ENCODE peak calls at places on chromosomes 7 and 10, in nine cellular contexts. One of them, this sample, is unnamed.

GRCh38 chr10:42454313-42454712 is 184.1 kb downstream of the ZNF33B start:
- DNase-seq in uterus: no peak
- DNase-seq in bronchial epithelial cell: no peak
- DNase-seq in epithelial cell of esophagus: no peak
- DNase-seq in body of pancreas: no peak
- DNase-seq in endodermal cell: no peak
- DNase-seq in tibial artery: no peak
- DNase-seq in heart left ventricle: no peak
- DNase-seq in cardiac fibroblast: no peak
- DNase-seq in this sample: no peak

GRCh38 chr10:45001382-45002148 is 842 bp downstream of the ZNF22 start:
- DNase-seq in bronchial epithelial cell: peak
- DNase-seq in uterus: peak
- DNase-seq in endodermal cell: peak
- DNase-seq in epithelial cell of esophagus: peak
- DNase-seq in heart left ventricle: peak
- DNase-seq in body of pancreas: peak
- DNase-seq in tibial artery: peak
- DNase-seq in cardiac fibroblast: peak
- DNase-seq in this sample: peak

GRCh38 chr10:131092416-131092815 is 219.1 kb downstream of the TCERG1L start:
- DNase-seq in body of pancreas: no peak
- DNase-seq in uterus: no peak
- DNase-seq in cardiac fibroblast: no peak
- DNase-seq in tibial artery: no peak
- DNase-seq in heart left ventricle: no peak
- DNase-seq in epithelial cell of esophagus: no peak
- DNase-seq in bronchial epithelial cell: no peak
- DNase-seq in endodermal cell: no peak
- DNase-seq in this sample: no peak

GRCh38 chr10:10235003-10235402 is 782.7 kb upstream of the CELF2 start:
- DNase-seq in cardiac fibroblast: peak
- DNase-seq in heart left ventricle: no peak
- DNase-seq in tibial artery: no peak
- DNase-seq in bronchial epithelial cell: peak
- DNase-seq in body of pancreas: no peak
- DNase-seq in epithelial cell of esophagus: peak
- DNase-seq in endodermal cell: no peak
- DNase-seq in uterus: no peak
- DNase-seq in this sample: no peak

GRCh38 chr10:125823663-125824251 is 411 bp downstream of the BCCIP start:
- DNase-seq in epithelial cell of esophagus: peak
- DNase-seq in tibial artery: no peak
- DNase-seq in cardiac fibroblast: peak
- DNase-seq in uterus: no peak
- DNase-seq in body of pancreas: peak
- DNase-seq in endodermal cell: no peak
- DNase-seq in heart left ventricle: no peak
- DNase-seq in bronchial epithelial cell: no peak
- DNase-seq in this sample: no peak

GRCh38 chr10:130567436-130567835 is 431.2 kb downstream of the GLRX3 start:
- DNase-seq in cardiac fibroblast: no peak
- DNase-seq in uterus: no peak
- DNase-seq in bronchial epithelial cell: no peak
- DNase-seq in heart left ventricle: no peak
- DNase-seq in epithelial cell of esophagus: no peak
- DNase-seq in tibial artery: no peak
- DNase-seq in body of pancreas: no peak
- DNase-seq in endodermal cell: no peak
- DNase-seq in this sample: no peak

GRCh38 chr7:130995252-130996081 is 261.5 kb upstream of the KLF14 start:
- DNase-seq in bronchial epithelial cell: peak
- DNase-seq in uterus: no peak
- DNase-seq in tibial artery: no peak
- DNase-seq in endodermal cell: no peak
- DNase-seq in epithelial cell of esophagus: peak
- DNase-seq in body of pancreas: peak
- DNase-seq in cardiac fibroblast: no peak
- DNase-seq in heart left ventricle: no peak
- DNase-seq in this sample: no peak

GRCh38 chr7:18166002-18166401 is 138.4 kb upstream of the PRPS1L1 start:
- DNase-seq in bronchial epithelial cell: no peak
- DNase-seq in endodermal cell: no peak
- DNase-seq in body of pancreas: no peak
- DNase-seq in tibial artery: no peak
- DNase-seq in epithelial cell of esophagus: no peak
- DNase-seq in cardiac fibroblast: no peak
- DNase-seq in uterus: no peak
- DNase-seq in heart left ventricle: no peak
- DNase-seq in this sample: no peak

GRCh38 chr10:86957471-86958108 is at the start of gene MMRN2:
- DNase-seq in bronchial epithelial cell: no peak
- DNase-seq in uterus: no peak
- DNase-seq in endodermal cell: peak
- DNase-seq in tibial artery: peak
- DNase-seq in cardiac fibroblast: peak
- DNase-seq in epithelial cell of esophagus: no peak
- DNase-seq in body of pancreas: no peak
- DNase-seq in heart left ventricle: peak
- DNase-seq in this sample: no peak

GRCh38 chr7:123966936-123967335 is 41.9 kb downstream of the SPAM1 start:
- DNase-seq in endodermal cell: no peak
- DNase-seq in epithelial cell of esophagus: no peak
- DNase-seq in heart left ventricle: no peak
- DNase-seq in tibial artery: no peak
- DNase-seq in uterus: no peak
- DNase-seq in body of pancreas: no peak
- DNase-seq in bronchial epithelial cell: no peak
- DNase-seq in cardiac fibroblast: no peak
- DNase-seq in this sample: no peak

GRCh38 chr10:98461500-98461842 is 14.7 kb upstream of the HPS1 start:
- DNase-seq in tibial artery: no peak
- DNase-seq in bronchial epithelial cell: no peak
- DNase-seq in endodermal cell: no peak
- DNase-seq in heart left ventricle: no peak
- DNase-seq in cardiac fibroblast: no peak
- DNase-seq in body of pancreas: no peak
- DNase-seq in uterus: no peak
- DNase-seq in epithelial cell of esophagus: no peak
- DNase-seq in this sample: no peak

GRCh38 chr10:103847909-103848468 is 7.4 kb downstream of the SH3PXD2A start:
- DNase-seq in uterus: no peak
- DNase-seq in cardiac fibroblast: no peak
- DNase-seq in tibial artery: no peak
- DNase-seq in epithelial cell of esophagus: no peak
- DNase-seq in endodermal cell: peak
- DNase-seq in bronchial epithelial cell: no peak
- DNase-seq in body of pancreas: no peak
- DNase-seq in heart left ventricle: no peak
- DNase-seq in this sample: no peak

GRCh38 chr10:8453587-8453986 is 399.1 kb downstream of the GATA3 start:
- DNase-seq in heart left ventricle: peak
- DNase-seq in endodermal cell: no peak
- DNase-seq in epithelial cell of esophagus: peak
- DNase-seq in body of pancreas: no peak
- DNase-seq in uterus: no peak
- DNase-seq in bronchial epithelial cell: peak
- DNase-seq in tibial artery: peak
- DNase-seq in cardiac fibroblast: peak
- DNase-seq in this sample: no peak

GRCh38 chr7:51789494-51789893 is 472.9 kb upstream of the COBL start:
- DNase-seq in body of pancreas: no peak
- DNase-seq in bronchial epithelial cell: peak
- DNase-seq in cardiac fibroblast: no peak
- DNase-seq in tibial artery: no peak
- DNase-seq in endodermal cell: peak
- DNase-seq in uterus: no peak
- DNase-seq in heart left ventricle: no peak
- DNase-seq in epithelial cell of esophagus: no peak
- DNase-seq in this sample: no peak

GRCh38 chr10:100370561-100370975 is 23.5 kb downstream of the SCD start:
- DNase-seq in epithelial cell of esophagus: peak
- DNase-seq in bronchial epithelial cell: peak
- DNase-seq in uterus: no peak
- DNase-seq in cardiac fibroblast: peak
- DNase-seq in endodermal cell: no peak
- DNase-seq in tibial artery: no peak
- DNase-seq in body of pancreas: peak
- DNase-seq in heart left ventricle: peak
- DNase-seq in this sample: peak

GRCh38 chr10:13882112-13882711 is 295.4 kb downstream of the PRPF18 start:
- DNase-seq in cardiac fibroblast: peak
- DNase-seq in bronchial epithelial cell: peak
- DNase-seq in body of pancreas: no peak
- DNase-seq in tibial artery: peak
- DNase-seq in uterus: no peak
- DNase-seq in epithelial cell of esophagus: peak
- DNase-seq in endodermal cell: peak
- DNase-seq in heart left ventricle: peak
- DNase-seq in this sample: peak

GRCh38 chr7:100190059-100190711 is 12.5 kb downstream of the STAG3 start:
- DNase-seq in epithelial cell of esophagus: peak
- DNase-seq in heart left ventricle: no peak
- DNase-seq in bronchial epithelial cell: peak
- DNase-seq in body of pancreas: no peak
- DNase-seq in uterus: no peak
- DNase-seq in cardiac fibroblast: peak
- DNase-seq in endodermal cell: no peak
- DNase-seq in tibial artery: no peak
- DNase-seq in this sample: peak

GRCh38 chr7:44565795-44566559 is 7.7 kb downstream of the DDX56 start:
- DNase-seq in heart left ventricle: no peak
- DNase-seq in cardiac fibroblast: no peak
- DNase-seq in uterus: no peak
- DNase-seq in endodermal cell: no peak
- DNase-seq in bronchial epithelial cell: no peak
- DNase-seq in epithelial cell of esophagus: no peak
- DNase-seq in tibial artery: peak
- DNase-seq in body of pancreas: no peak
- DNase-seq in this sample: no peak
- TF ChIP-seq CTCF in heart left ventricle: peak
- TF ChIP-seq CTCF in cardiac fibroblast: no peak
- TF ChIP-seq CTCF in uterus: no peak
- TF ChIP-seq CTCF in endodermal cell: peak
- TF ChIP-seq CTCF in bronchial epithelial cell: no peak
- TF ChIP-seq CTCF in epithelial cell of esophagus: no peak
- TF ChIP-seq CTCF in tibial artery: no peak
- TF ChIP-seq CTCF in body of pancreas: no peak
- TF ChIP-seq CTCF in this sample: peak

DNA sequence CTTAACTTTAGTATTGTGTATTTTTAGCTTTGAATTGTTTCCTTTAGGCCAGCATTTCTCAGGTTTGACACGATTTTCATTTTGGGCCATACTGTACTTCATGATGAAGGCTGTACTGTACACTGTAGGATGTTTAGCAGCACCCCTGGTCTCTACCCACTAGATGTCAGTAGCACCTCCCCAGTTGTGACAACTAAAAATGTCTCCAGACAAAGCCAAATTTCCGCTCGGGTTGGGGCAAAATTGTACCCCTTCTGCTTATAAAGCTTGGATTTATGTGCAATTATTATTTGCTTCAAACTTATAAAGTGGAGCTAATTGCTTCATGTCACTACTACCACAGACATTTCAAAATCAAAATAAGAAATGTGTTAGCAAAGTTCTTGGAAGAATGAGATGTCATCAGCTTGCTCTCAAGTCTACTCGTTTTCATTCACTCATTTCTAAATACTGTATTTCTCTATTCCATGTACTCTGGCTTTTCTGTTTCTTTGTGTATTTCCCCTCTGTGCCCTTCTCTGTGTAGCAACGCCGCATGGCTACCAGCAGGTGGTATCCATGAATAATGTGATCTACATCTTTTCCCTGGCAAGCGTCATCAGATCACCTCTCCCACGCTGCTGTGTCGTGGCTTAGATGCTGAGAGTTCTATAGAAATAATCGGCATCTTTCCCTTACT is 47.7 kb upstream of the CALCR start:
- DNase-seq in endodermal cell: peak
- DNase-seq in tibial artery: no peak
- DNase-seq in bronchial epithelial cell: peak
- DNase-seq in body of pancreas: peak
- DNase-seq in heart left ventricle: no peak
- DNase-seq in epithelial cell of esophagus: peak
- DNase-seq in cardiac fibroblast: peak
- DNase-seq in uterus: no peak
- DNase-seq in this sample: peak
- TF ChIP-seq CTCF in endodermal cell: peak
- TF ChIP-seq CTCF in tibial artery: no peak
- TF ChIP-seq CTCF in bronchial epithelial cell: peak
- TF ChIP-seq CTCF in body of pancreas: peak
- TF ChIP-seq CTCF in heart left ventricle: peak
- TF ChIP-seq CTCF in epithelial cell of esophagus: peak
- TF ChIP-seq CTCF in cardiac fibroblast: peak
- TF ChIP-seq CTCF in uterus: no peak
- TF ChIP-seq CTCF in this sample: peak

GRCh38 chr10:58806970-58807630 is 294.4 kb downstream of the BICC1 start:
- DNase-seq in uterus: no peak
- DNase-seq in body of pancreas: no peak
- DNase-seq in heart left ventricle: no peak
- DNase-seq in bronchial epithelial cell: peak
- DNase-seq in cardiac fibroblast: peak
- DNase-seq in endodermal cell: no peak
- DNase-seq in epithelial cell of esophagus: peak
- DNase-seq in tibial artery: no peak
- DNase-seq in this sample: no peak

GRCh38 chr10:58810751-58811150 is 298.1 kb downstream of the BICC1 start:
- DNase-seq in body of pancreas: no peak
- DNase-seq in cardiac fibroblast: no peak
- DNase-seq in tibial artery: no peak
- DNase-seq in bronchial epithelial cell: no peak
- DNase-seq in uterus: no peak
- DNase-seq in heart left ventricle: no peak
- DNase-seq in endodermal cell: no peak
- DNase-seq in epithelial cell of esophagus: peak
- DNase-seq in this sample: no peak

GRCh38 chr10:58802047-58802446 is 289.4 kb downstream of the BICC1 start:
- DNase-seq in tibial artery: no peak
- DNase-seq in endodermal cell: no peak
- DNase-seq in epithelial cell of esophagus: no peak
- DNase-seq in bronchial epithelial cell: no peak
- DNase-seq in cardiac fibroblast: no peak
- DNase-seq in body of pancreas: no peak
- DNase-seq in uterus: no peak
- DNase-seq in heart left ventricle: no peak
- DNase-seq in this sample: no peak

GRCh38 chr10:58806323-58806722 is 293.7 kb downstream of the BICC1 start:
- DNase-seq in epithelial cell of esophagus: peak
- DNase-seq in cardiac fibroblast: no peak
- DNase-seq in tibial artery: no peak
- DNase-seq in bronchial epithelial cell: peak
- DNase-seq in endodermal cell: no peak
- DNase-seq in body of pancreas: no peak
- DNase-seq in heart left ventricle: no peak
- DNase-seq in uterus: no peak
- DNase-seq in this sample: no peak

GRCh38 chr10:58807631-58808024 is 295.0 kb downstream of the BICC1 start:
- DNase-seq in epithelial cell of esophagus: peak
- DNase-seq in body of pancreas: no peak
- DNase-seq in endodermal cell: no peak
- DNase-seq in heart left ventricle: no peak
- DNase-seq in uterus: peak
- DNase-seq in cardiac fibroblast: peak
- DNase-seq in bronchial epithelial cell: peak
- DNase-seq in tibial artery: no peak
- DNase-seq in this sample: peak
- TF ChIP-seq CTCF in epithelial cell of esophagus: no peak
- TF ChIP-seq CTCF in body of pancreas: no peak
- TF ChIP-seq CTCF in endodermal cell: no peak
- TF ChIP-seq CTCF in heart left ventricle: no peak
- TF ChIP-seq CTCF in uterus: no peak
- TF ChIP-seq CTCF in cardiac fibroblast: peak
- TF ChIP-seq CTCF in bronchial epithelial cell: no peak
- TF ChIP-seq CTCF in tibial artery: no peak
- TF ChIP-seq CTCF in this sample: no peak

GRCh38 chr7:342681-343216 is 52.8 kb downstream of the FOXL3 start:
- DNase-seq in uterus: no peak
- DNase-seq in body of pancreas: peak
- DNase-seq in heart left ventricle: no peak
- DNase-seq in bronchial epithelial cell: no peak
- DNase-seq in epithelial cell of esophagus: no peak
- DNase-seq in cardiac fibroblast: no peak
- DNase-seq in tibial artery: no peak
- DNase-seq in endodermal cell: no peak
- DNase-seq in this sample: no peak
- TF ChIP-seq CTCF in uterus: no peak
- TF ChIP-seq CTCF in body of pancreas: no peak
- TF ChIP-seq CTCF in heart left ventricle: no peak
- TF ChIP-seq CTCF in bronchial epithelial cell: no peak
- TF ChIP-seq CTCF in epithelial cell of esophagus: no peak
- TF ChIP-seq CTCF in cardiac fibroblast: no peak
- TF ChIP-seq CTCF in tibial artery: no peak
- TF ChIP-seq CTCF in endodermal cell: no peak
- TF ChIP-seq CTCF in this sample: no peak

This sample was measured in HFFc6.